ENCODE peak calls at places on chromosome 14, in five cellular contexts. J is HEK293T, K is tibial artery, H is NCI-H1436, G is occipital lobe. E is an unnamed sample.

GRCh38 chr14:70642313-70643235 is 858 bp downstream of the TTC9 start:
- DNase-seq in J (no peak), K (no peak), H (peak; percentile 19), G (peak; percentile 5), E (no peak)

GRCh38 chr14:94649543-94650443 is 37.6 kb downstream of the SERPINA3 start:
- DNase-seq in J (no peak), K (no peak), H (no peak), G (no peak), E (no peak)

GRCh38 chr14:88668448-88669116 is 105.7 kb downstream of the ZC3H14 start:
- DNase-seq in J (no peak), K (no peak), H (no peak), G (no peak), E (no peak)

GRCh38 chr14:51208982-51209381 is 31.1 kb upstream of the TMX1 start:
- DNase-seq in J (no peak), K (no peak), H (no peak), G (no peak), E (no peak)

GRCh38 chr14:90419200-90419599 is 22.4 kb downstream of the CALM1 start:
- DNase-seq in J (no peak), K (peak; percentile 92), H (no peak), G (peak; percentile 69), E (peak; percentile 90)

GRCh38 chr14:97602438-97603117 is 805.4 kb downstream of the VRK1 start:
- DNase-seq in J (no peak), K (no peak), H (no peak), G (no peak), E (no peak)

GRCh38 chr14:43165651-43166050 is 1341.4 kb downstream of the FSCB start:
- DNase-seq in J (no peak), K (no peak), H (no peak), G (no peak), E (no peak)

GRCh38 chr14:67335781-67336180 is 23.8 kb downstream of the ATP6V1D start:
- DNase-seq in J (no peak), K (no peak), H (peak; percentile 7), G (no peak), E (no peak)

GRCh38 chr14:104142136-104143041 is 4.0 kb downstream of the KIF26A start:
- DNase-seq in J (no peak), K (peak; percentile 48), H (no peak), G (no peak), E (no peak)

GRCh38 chr14:50839048-50839447 is 8.1 kb upstream of the NIN start:
- DNase-seq in J (no peak), K (no peak), H (no peak), G (no peak), E (no peak)

GRCh38 chr14:101101456-101102056 is 198.0 kb upstream of the RTL1 start:
- DNase-seq in J (peak; percentile 0), K (no peak), H (no peak), G (no peak), E (no peak)

GRCh38 chr14:94317259-94317658 is 5.9 kb downstream of the SERPINA6 start:
- DNase-seq in J (no peak), K (peak; percentile 81), H (no peak), G (no peak), E (no peak)

GRCh38 chr14:96162265-96162664 is 42.4 kb upstream of the BDKRB2 start:
- DNase-seq in J (no peak), K (peak; percentile 7), H (no peak), G (no peak), E (no peak)

GRCh38 chr14:104680806-104681688 is 8.4 kb upstream of the INF2 start:
- DNase-seq in J (no peak), K (peak; percentile 95), H (no peak), G (peak; percentile 86), E (peak; percentile 31)

GRCh38 chr14:59492419-59492818 is 8.1 kb downstream of the JKAMP start:
- DNase-seq in J (no peak), K (no peak), H (no peak), G (no peak), E (no peak)

GRCh38 chr14:22047105-22047504 is 373.5 kb upstream of the OR4E1 start:
- DNase-seq in J (peak; percentile 47), K (no peak), H (no peak), G (no peak), E (no peak)

GRCh38 chr14:61759878-61760277 is 2.3 kb upstream of the SNAPC1 start:
- DNase-seq in J (no peak), K (no peak), H (no peak), G (no peak), E (no peak)

GRCh38 chr14:69056389-69056788 is 77.3 kb upstream of the ACTN1 start:
- DNase-seq in J (no peak), K (no peak), H (peak; percentile 64), G (peak; percentile 34), E (no peak)

GRCh38 chr14:104647467-104648063 is 41.9 kb upstream of the INF2 start:
- DNase-seq in J (no peak), K (peak; percentile 16), H (no peak), G (no peak), E (no peak)

GRCh38 chr14:22689186-22689585 is 45.0 kb upstream of the OR6J1 start:
- DNase-seq in J (no peak), K (no peak), H (no peak), G (no peak), E (no peak)

GRCh38 chr14:39350866-39351265 is 81.4 kb downstream of the FBXO33 start:
- DNase-seq in J (no peak), K (no peak), H (no peak), G (no peak), E (no peak)

GRCh38 chr14:98200621-98201020 is 1071.4 kb downstream of the BCL11B start:
- DNase-seq in J (no peak), K (no peak), H (no peak), G (no peak), E (no peak)

GRCh38 chr14:93019970-93020369 is 95.8 kb downstream of the ITPK1 start:
- DNase-seq in J (no peak), K (no peak), H (no peak), G (peak; percentile 61), E (no peak)

GRCh38 chr14:88454886-88455285 is 69.4 kb downstream of the SPATA7 start:
- DNase-seq in J (no peak), K (no peak), H (no peak), G (no peak), E (no peak)

GRCh38 chr14:88417594-88417993 is 32.1 kb downstream of the SPATA7 start:
- DNase-seq in J (no peak), K (no peak), H (no peak), G (no peak), E (no peak)

GRCh38 chr14:90574640-90575131 is 177.9 kb downstream of the CALM1 start:
- DNase-seq in J (no peak), K (no peak), H (peak; percentile 63), G (no peak), E (peak; percentile 29)

GRCh38 chr14:47044841-47045240 is 393.3 kb upstream of the RPL10L start:
- DNase-seq in J (peak; percentile 2), K (no peak), H (no peak), G (no peak), E (no peak)

GRCh38 chr14:105168496-105168978 is at the start of gene JAG2:
- DNase-seq in J (peak; percentile 75), K (no peak), H (peak; percentile 53), G (peak; percentile 43), E (no peak)

GRCh38 chr14:71062581-71063303 is 155.5 kb downstream of the PCNX1 start:
- DNase-seq in J (no peak), K (no peak), H (no peak), G (no peak), E (no peak)

GRCh38 chr14:23122086-23122485 is 3.0 kb upstream of the CEBPE start:
- DNase-seq in J (no peak), K (no peak), H (no peak), G (no peak), E (no peak)

GRCh38 chr14:47186491-47186890 is 488.9 kb downstream of the MDGA2 start:
- DNase-seq in J (no peak), K (no peak), H (no peak), G (no peak), E (no peak)

GRCh38 chr14:83491091-83491490 is 1957.4 kb upstream of the SEL1L start:
- DNase-seq in J (no peak), K (no peak), H (no peak), G (no peak), E (no peak)

GRCh38 chr14:68404652-68405183 is 388.1 kb downstream of the ZFP36L1 start:
- DNase-seq in J (no peak), K (no peak), H (no peak), G (no peak), E (no peak)

GRCh38 chr14:78921856-78922255 is 751.7 kb downstream of the NRXN3 start:
- DNase-seq in J (no peak), K (no peak), H (no peak), G (no peak), E (no peak)

GRCh38 chr14:24784981-24785380 is 151.0 kb upstream of the GZMB start:
- DNase-seq in J (no peak), K (no peak), H (no peak), G (no peak), E (no peak)

E was measured in ovary.